ENCODE peak calls at places on chromosome 11, in eight cellular contexts. One of them, this sample, is unnamed. For H3K36me3, the result is how much of the 10 kb centered on the place peaks cover.

GRCh38 chr11:17845431-17845881 is 110.9 kb downstream of the KCNC1 start:
- DNase-seq in thoracic aorta: no peak
- DNase-seq in neural progenitor cell: no peak
- DNase-seq in right lobe of liver: no peak
- DNase-seq in body of pancreas: no peak
- DNase-seq in upper lobe of right lung: no peak
- DNase-seq in cardiac muscle cell: peak
- DNase-seq in Panc1: no peak
- DNase-seq in this sample: peak

GRCh38 chr11:1970956-1971355 is 23.8 kb downstream of the MRPL23 start:
- DNase-seq in thoracic aorta: no peak
- DNase-seq in neural progenitor cell: no peak
- DNase-seq in body of pancreas: peak
- DNase-seq in upper lobe of right lung: peak
- DNase-seq in Panc1: no peak
- DNase-seq in cardiac muscle cell: no peak
- DNase-seq in right lobe of liver: no peak
- DNase-seq in this sample: no peak

GRCh38 chr11:72102162-72102561 is 935 bp downstream of the LAMTOR1 start:
- DNase-seq in neural progenitor cell: no peak
- DNase-seq in thoracic aorta: no peak
- DNase-seq in Panc1: no peak
- DNase-seq in right lobe of liver: no peak
- DNase-seq in upper lobe of right lung: no peak
- DNase-seq in cardiac muscle cell: no peak
- DNase-seq in body of pancreas: no peak
- DNase-seq in this sample: no peak

GRCh38 chr11:118281284-118281683 is 17.2 kb upstream of the MPZL2 start:
- DNase-seq in cardiac muscle cell: no peak
- DNase-seq in thoracic aorta: no peak
- DNase-seq in body of pancreas: no peak
- DNase-seq in Panc1: no peak
- DNase-seq in neural progenitor cell: no peak
- DNase-seq in upper lobe of right lung: no peak
- DNase-seq in right lobe of liver: no peak
- DNase-seq in this sample: no peak

GRCh38 chr11:72393303-72393702 is 41.0 kb downstream of the CLPB start:
- DNase-seq in body of pancreas: no peak
- DNase-seq in Panc1: no peak
- DNase-seq in upper lobe of right lung: no peak
- DNase-seq in right lobe of liver: no peak
- DNase-seq in thoracic aorta: no peak
- DNase-seq in cardiac muscle cell: no peak
- DNase-seq in neural progenitor cell: no peak
- DNase-seq in this sample: no peak

GRCh38 chr11:57903441-57904123 is 120.1 kb upstream of the OR9Q1 start:
- DNase-seq in Panc1: no peak
- DNase-seq in body of pancreas: peak
- DNase-seq in cardiac muscle cell: no peak
- DNase-seq in upper lobe of right lung: no peak
- DNase-seq in right lobe of liver: no peak
- DNase-seq in neural progenitor cell: no peak
- DNase-seq in thoracic aorta: no peak
- DNase-seq in this sample: no peak

GRCh38 chr11:19441752-19442553 is 201.2 kb upstream of the E2F8 start:
- DNase-seq in cardiac muscle cell: peak
- DNase-seq in thoracic aorta: peak
- DNase-seq in Panc1: no peak
- DNase-seq in body of pancreas: peak
- DNase-seq in right lobe of liver: peak
- DNase-seq in upper lobe of right lung: no peak
- DNase-seq in neural progenitor cell: no peak
- DNase-seq in this sample: peak

GRCh38 chr11:74085542-74085892 is 76.6 kb upstream of the UCP3 start:
- DNase-seq in neural progenitor cell: no peak
- DNase-seq in cardiac muscle cell: no peak
- DNase-seq in body of pancreas: no peak
- DNase-seq in right lobe of liver: peak
- DNase-seq in thoracic aorta: no peak
- DNase-seq in upper lobe of right lung: no peak
- DNase-seq in Panc1: no peak
- DNase-seq in this sample: peak

GRCh38 chr11:73240190-73240781 is 22.2 kb downstream of the P2RY2 start:
- DNase-seq in body of pancreas: no peak
- DNase-seq in Panc1: no peak
- DNase-seq in cardiac muscle cell: peak
- DNase-seq in right lobe of liver: peak
- DNase-seq in neural progenitor cell: peak
- DNase-seq in thoracic aorta: peak
- DNase-seq in upper lobe of right lung: peak
- DNase-seq in this sample: no peak

GRCh38 chr11:127493330-127493729 is 492.8 kb upstream of the KIRREL3 start:
- DNase-seq in body of pancreas: no peak
- DNase-seq in right lobe of liver: no peak
- DNase-seq in Panc1: no peak
- DNase-seq in neural progenitor cell: peak
- DNase-seq in thoracic aorta: no peak
- DNase-seq in upper lobe of right lung: no peak
- DNase-seq in cardiac muscle cell: peak
- DNase-seq in this sample: no peak

GRCh38 chr11:126111458-126112116 is 48.9 kb upstream of the CDON start:
- DNase-seq in cardiac muscle cell: no peak
- DNase-seq in neural progenitor cell: no peak
- DNase-seq in thoracic aorta: no peak
- DNase-seq in Panc1: no peak
- DNase-seq in right lobe of liver: no peak
- DNase-seq in upper lobe of right lung: no peak
- DNase-seq in body of pancreas: no peak
- DNase-seq in this sample: no peak

GRCh38 chr11:125494987-125495725 is 909 bp downstream of the FEZ1 start:
- DNase-seq in Panc1: no peak
- DNase-seq in right lobe of liver: peak
- DNase-seq in cardiac muscle cell: peak
- DNase-seq in thoracic aorta: peak
- DNase-seq in body of pancreas: peak
- DNase-seq in neural progenitor cell: peak
- DNase-seq in upper lobe of right lung: peak
- DNase-seq in this sample: peak

GRCh38 chr11:74011360-74012071 is 2.6 kb upstream of the UCP3 start:
- DNase-seq in thoracic aorta: no peak
- DNase-seq in cardiac muscle cell: peak
- DNase-seq in Panc1: no peak
- DNase-seq in right lobe of liver: no peak
- DNase-seq in neural progenitor cell: no peak
- DNase-seq in upper lobe of right lung: no peak
- DNase-seq in body of pancreas: no peak
- DNase-seq in this sample: no peak

GRCh38 chr11:73944085-73944484 is 6.7 kb upstream of the DNAJB13 start:
- DNase-seq in Panc1: no peak
- DNase-seq in upper lobe of right lung: no peak
- DNase-seq in right lobe of liver: no peak
- DNase-seq in body of pancreas: no peak
- DNase-seq in neural progenitor cell: no peak
- DNase-seq in cardiac muscle cell: no peak
- DNase-seq in thoracic aorta: no peak
- DNase-seq in this sample: no peak

GRCh38 chr11:76291576-76292526 is 85.5 kb upstream of the WNT11 start:
- DNase-seq in thoracic aorta: no peak
- DNase-seq in cardiac muscle cell: no peak
- DNase-seq in body of pancreas: no peak
- DNase-seq in Panc1: no peak
- DNase-seq in neural progenitor cell: no peak
- DNase-seq in upper lobe of right lung: no peak
- DNase-seq in right lobe of liver: no peak
- DNase-seq in this sample: no peak

GRCh38 chr11:36672815-36673450 is 74.9 kb upstream of the RAG2 start:
- DNase-seq in thoracic aorta: no peak
- DNase-seq in cardiac muscle cell: peak
- DNase-seq in Panc1: peak
- DNase-seq in neural progenitor cell: peak
- DNase-seq in upper lobe of right lung: no peak
- DNase-seq in body of pancreas: peak
- DNase-seq in right lobe of liver: no peak
- DNase-seq in this sample: peak

GRCh38 chr11:92240946-92241345 is 16.3 kb downstream of the FAT3 start:
- DNase-seq in upper lobe of right lung: no peak
- DNase-seq in cardiac muscle cell: no peak
- DNase-seq in body of pancreas: no peak
- DNase-seq in Panc1: no peak
- DNase-seq in right lobe of liver: no peak
- DNase-seq in neural progenitor cell: peak
- DNase-seq in thoracic aorta: no peak
- DNase-seq in this sample: no peak
- H3K27ac ChIP-seq in upper lobe of right lung: no peak
- H3K27ac ChIP-seq in cardiac muscle cell: no peak
- H3K27ac ChIP-seq in body of pancreas: no peak
- H3K27ac ChIP-seq in Panc1: no peak
- H3K27ac ChIP-seq in right lobe of liver: no peak
- H3K27ac ChIP-seq in neural progenitor cell: no peak
- H3K27ac ChIP-seq in thoracic aorta: no peak
- H3K27ac ChIP-seq in this sample: no peak

DNA sequence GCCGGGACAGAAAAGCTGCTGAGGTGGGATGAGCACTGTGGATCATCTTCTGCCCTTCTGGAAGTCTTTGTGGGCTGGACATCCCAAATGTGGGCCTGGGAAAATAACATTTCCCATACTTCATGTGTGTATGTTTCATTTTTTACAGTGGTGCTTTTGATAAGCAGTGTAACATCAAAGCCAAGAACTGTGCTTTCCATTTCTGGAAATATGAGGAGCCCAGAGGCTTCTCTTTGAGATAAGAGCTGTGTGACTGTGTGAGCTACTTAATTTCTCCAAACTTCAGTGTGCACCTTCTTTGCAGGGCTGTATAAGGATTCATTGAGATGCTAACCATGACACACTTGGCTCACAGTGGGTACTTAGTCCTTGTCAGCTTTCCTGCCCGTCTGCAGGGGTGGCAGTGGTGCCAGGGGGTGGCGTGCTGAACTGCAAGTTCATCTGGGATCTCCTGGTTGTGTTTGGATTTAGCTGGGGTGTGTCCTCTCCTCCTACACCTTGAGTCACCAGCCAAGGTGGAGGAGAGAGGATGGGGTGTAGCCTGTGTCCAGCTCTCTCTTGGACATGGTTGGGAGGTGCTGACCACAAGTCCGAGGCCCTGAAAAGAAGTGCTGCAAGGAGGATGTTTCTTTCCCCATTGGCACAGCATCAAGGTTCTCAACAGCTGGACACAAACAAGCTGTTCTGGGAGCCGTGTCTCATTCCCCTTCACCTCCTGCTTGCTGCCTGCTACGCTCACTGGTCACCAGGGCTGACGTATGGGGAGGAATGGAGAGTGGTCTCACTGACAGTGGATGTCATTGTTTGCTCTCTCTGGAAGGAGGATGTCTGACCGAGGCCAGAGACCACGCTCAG is 139.4 kb downstream of the TEAD1 start:
- DNase-seq in thoracic aorta: no peak
- DNase-seq in neural progenitor cell: no peak
- DNase-seq in body of pancreas: no peak
- DNase-seq in cardiac muscle cell: peak
- DNase-seq in right lobe of liver: no peak
- DNase-seq in upper lobe of right lung: no peak
- DNase-seq in Panc1: no peak
- DNase-seq in this sample: no peak
- TF ChIP-seq CTCF in thoracic aorta: no peak
- TF ChIP-seq CTCF in neural progenitor cell: no peak
- TF ChIP-seq CTCF in body of pancreas: no peak
- TF ChIP-seq CTCF in cardiac muscle cell: no peak
- TF ChIP-seq CTCF in right lobe of liver: no peak
- TF ChIP-seq CTCF in upper lobe of right lung: no peak
- TF ChIP-seq CTCF in Panc1: no peak
- TF ChIP-seq CTCF in this sample: no peak

DNA sequence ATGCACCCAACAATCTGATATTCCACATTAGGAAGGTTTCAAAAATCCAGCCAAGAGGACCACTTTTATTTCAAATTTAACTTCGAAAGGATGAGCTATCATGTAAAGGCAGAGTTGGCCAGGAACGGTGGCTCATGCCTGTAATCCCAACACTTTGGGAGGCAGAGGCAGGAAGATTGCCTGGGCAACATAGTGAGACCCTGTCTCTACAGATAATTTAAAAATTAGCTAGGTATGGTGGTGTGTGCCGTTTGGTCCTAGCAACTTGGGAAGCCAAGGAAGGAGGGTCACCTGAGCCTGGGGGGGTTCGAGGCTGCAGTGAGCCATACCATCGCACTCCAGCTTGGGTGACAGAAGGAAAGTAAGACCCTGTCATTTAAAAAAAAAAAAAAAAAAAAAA is 96.7 kb downstream of the CADM1 start:
- DNase-seq in upper lobe of right lung: no peak
- DNase-seq in cardiac muscle cell: no peak
- DNase-seq in Panc1: no peak
- DNase-seq in neural progenitor cell: no peak
- DNase-seq in body of pancreas: no peak
- DNase-seq in right lobe of liver: no peak
- DNase-seq in thoracic aorta: no peak
- DNase-seq in this sample: no peak
- H3K36me3 ChIP-seq in upper lobe of right lung: under half
- H3K36me3 ChIP-seq in cardiac muscle cell: under half
- H3K36me3 ChIP-seq in Panc1: under half
- H3K36me3 ChIP-seq in neural progenitor cell: under half
- H3K36me3 ChIP-seq in body of pancreas: under half
- H3K36me3 ChIP-seq in right lobe of liver: under half
- H3K36me3 ChIP-seq in thoracic aorta: under half
- H3K36me3 ChIP-seq in this sample: under half

DNA sequence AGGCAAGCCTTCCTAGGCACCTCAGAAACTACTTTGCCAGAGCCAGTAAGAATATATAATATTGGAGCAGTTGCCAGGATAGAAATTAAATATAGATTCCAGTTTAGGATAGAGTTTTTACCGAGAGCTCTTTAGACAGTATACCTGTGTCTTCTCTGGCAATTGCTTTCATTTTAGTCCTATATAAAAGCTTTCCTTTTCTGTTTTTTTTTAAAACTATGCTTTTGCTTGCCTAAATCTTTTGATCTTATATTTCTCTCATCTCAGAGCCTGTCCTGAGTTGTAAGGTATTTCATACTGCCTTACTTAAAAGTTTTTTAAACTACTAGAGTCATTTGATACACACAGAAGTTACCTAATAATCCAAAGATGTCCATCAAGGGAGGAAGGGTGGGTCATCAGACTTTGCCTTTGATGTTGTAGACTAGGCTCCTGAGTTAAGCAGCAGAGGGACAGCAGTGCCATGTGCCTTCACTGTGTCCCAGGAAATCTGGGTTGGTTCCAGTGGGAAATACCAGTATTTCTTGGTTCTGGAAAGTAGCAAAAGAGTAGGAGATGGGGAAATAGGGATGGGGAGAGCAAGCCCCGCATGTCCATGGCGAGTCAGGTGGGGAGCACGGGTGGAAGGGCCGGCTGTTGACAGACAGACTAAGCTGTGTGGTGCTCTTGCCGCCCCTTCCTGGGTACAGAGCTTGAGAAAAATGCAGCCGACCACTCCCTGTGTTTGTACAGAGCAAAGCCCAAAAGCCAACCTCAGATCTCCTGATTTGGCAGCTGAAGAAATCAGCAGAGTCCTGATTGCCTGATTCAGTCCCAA is 11.2 kb downstream of the MCAM start:
- DNase-seq in cardiac muscle cell: no peak
- DNase-seq in right lobe of liver: no peak
- DNase-seq in neural progenitor cell: no peak
- DNase-seq in upper lobe of right lung: no peak
- DNase-seq in thoracic aorta: no peak
- DNase-seq in body of pancreas: no peak
- DNase-seq in Panc1: no peak
- DNase-seq in this sample: no peak
- H3K27ac ChIP-seq in cardiac muscle cell: peak
- H3K27ac ChIP-seq in right lobe of liver: no peak
- H3K27ac ChIP-seq in neural progenitor cell: no peak
- H3K27ac ChIP-seq in upper lobe of right lung: no peak
- H3K27ac ChIP-seq in thoracic aorta: peak
- H3K27ac ChIP-seq in body of pancreas: no peak
- H3K27ac ChIP-seq in Panc1: no peak
- H3K27ac ChIP-seq in this sample: peak

GRCh38 chr11:55607545-55607944 is at the start of gene OR4C11:
- DNase-seq in upper lobe of right lung: no peak
- DNase-seq in Panc1: no peak
- DNase-seq in body of pancreas: no peak
- DNase-seq in thoracic aorta: no peak
- DNase-seq in neural progenitor cell: no peak
- DNase-seq in cardiac muscle cell: no peak
- DNase-seq in right lobe of liver: no peak
- DNase-seq in this sample: no peak
- TF ChIP-seq CTCF in upper lobe of right lung: no peak
- TF ChIP-seq CTCF in Panc1: no peak
- TF ChIP-seq CTCF in body of pancreas: no peak
- TF ChIP-seq CTCF in thoracic aorta: no peak
- TF ChIP-seq CTCF in neural progenitor cell: no peak
- TF ChIP-seq CTCF in cardiac muscle cell: no peak
- TF ChIP-seq CTCF in right lobe of liver: no peak
- TF ChIP-seq CTCF in this sample: no peak